ENCODE peak calls at places on chromosome 1, in six cellular contexts. V is ovary; Y is CD8-positive, alpha-beta T cell; E is A549; J is left ventricle myocardium inferior; I is GM12878. K is an unnamed sample. For H3K4me1, the result is how much of the 10 kb centered on the place peaks cover.

GRCh38 chr1:178664278-178664677 is 60.8 kb upstream of the RALGPS2 start:
- DNase-seq in E (no peak), I (peak), J (no peak), Y (no peak), V (no peak), K (no peak)

GRCh38 chr1:8113257-8114220 is 87.4 kb upstream of the ERRFI1 start:
- DNase-seq in I (no peak), J (no peak), E (no peak), V (no peak), Y (no peak), K (no peak)

GRCh38 chr1:41900611-41901444 is 17.9 kb downstream of the HIVEP3 start:
- DNase-seq in I (no peak), V (no peak), E (peak), J (no peak), Y (no peak), K (no peak)

GRCh38 chr1:3460653-3461237 is 6.3 kb downstream of the ARHGEF16 start:
- DNase-seq in Y (no peak), V (no peak), J (no peak), E (no peak), I (no peak), K (no peak)

GRCh38 chr1:37474051-37474696 is at the start of gene ZC3H12A:
- DNase-seq in E (peak), V (peak), I (peak), Y (peak), J (peak), K (peak)

GRCh38 chr1:103459385-103459784 is 66.1 kb upstream of the RNPC3 start:
- DNase-seq in J (no peak), I (no peak), Y (no peak), V (no peak), E (no peak), K (no peak)

GRCh38 chr1:202365092-202365815 is 16.8 kb downstream of the PPP1R12B start:
- DNase-seq in J (no peak), Y (no peak), I (no peak), E (no peak), V (no peak), K (no peak)

GRCh38 chr1:204410764-204411450 is 710 bp downstream of the PPP1R15B start:
- DNase-seq in V (peak), I (no peak), E (no peak), Y (peak), J (peak), K (peak)

GRCh38 chr1:201518105-201518504 is 11.2 kb upstream of the CSRP1 start:
- DNase-seq in I (no peak), J (no peak), V (no peak), Y (no peak), E (no peak), K (no peak)

GRCh38 chr1:66168919-66169725 is 364.8 kb upstream of the SGIP1 start:
- DNase-seq in Y (peak), V (no peak), E (no peak), J (no peak), I (no peak), K (no peak)

GRCh38 chr1:16020325-16020724 is 1.5 kb upstream of the CLCNKA start:
- DNase-seq in V (no peak), E (no peak), J (peak), I (no peak), Y (no peak), K (no peak)

GRCh38 chr1:199784127-199784526 is 243.4 kb upstream of the NR5A2 start:
- DNase-seq in E (no peak), V (no peak), I (no peak), J (no peak), Y (no peak), K (no peak)
- H3K4me1 ChIP-seq in E (half or more), V (under half), I (under half), J (under half), Y (under half), K (under half)

GRCh38 chr1:35932158-35932636 is 1.3 kb downstream of the AGO3 start:
- DNase-seq in I (no peak), E (no peak), Y (no peak), J (no peak), V (no peak), K (no peak)
- H3K4me1 ChIP-seq in I (under half), E (under half), Y (under half), J (under half), V (under half), K (under half)

GRCh38 chr1:109910963-109911798 is 532 bp downstream of the CSF1 start:
- DNase-seq in V (no peak), Y (peak), E (no peak), J (no peak), I (no peak), K (no peak)
- H3K4me1 ChIP-seq in V (under half), Y (under half), E (under half), J (half or more), I (under half), K (under half)

GRCh38 chr1:114097109-114097508 is 56.6 kb downstream of the SYT6 start:
- DNase-seq in I (no peak), Y (no peak), J (no peak), V (no peak), E (no peak), K (no peak)
- H3K4me1 ChIP-seq in I (under half), Y (under half), J (under half), V (under half), E (under half), K (under half)

GRCh38 chr1:227583354-227583753 is 20.0 kb downstream of the ZNF678 start:
- DNase-seq in I (no peak), Y (no peak), J (no peak), V (no peak), E (no peak), K (no peak)
- H3K4me1 ChIP-seq in I (under half), Y (under half), J (under half), V (under half), E (under half), K (under half)

DNA sequence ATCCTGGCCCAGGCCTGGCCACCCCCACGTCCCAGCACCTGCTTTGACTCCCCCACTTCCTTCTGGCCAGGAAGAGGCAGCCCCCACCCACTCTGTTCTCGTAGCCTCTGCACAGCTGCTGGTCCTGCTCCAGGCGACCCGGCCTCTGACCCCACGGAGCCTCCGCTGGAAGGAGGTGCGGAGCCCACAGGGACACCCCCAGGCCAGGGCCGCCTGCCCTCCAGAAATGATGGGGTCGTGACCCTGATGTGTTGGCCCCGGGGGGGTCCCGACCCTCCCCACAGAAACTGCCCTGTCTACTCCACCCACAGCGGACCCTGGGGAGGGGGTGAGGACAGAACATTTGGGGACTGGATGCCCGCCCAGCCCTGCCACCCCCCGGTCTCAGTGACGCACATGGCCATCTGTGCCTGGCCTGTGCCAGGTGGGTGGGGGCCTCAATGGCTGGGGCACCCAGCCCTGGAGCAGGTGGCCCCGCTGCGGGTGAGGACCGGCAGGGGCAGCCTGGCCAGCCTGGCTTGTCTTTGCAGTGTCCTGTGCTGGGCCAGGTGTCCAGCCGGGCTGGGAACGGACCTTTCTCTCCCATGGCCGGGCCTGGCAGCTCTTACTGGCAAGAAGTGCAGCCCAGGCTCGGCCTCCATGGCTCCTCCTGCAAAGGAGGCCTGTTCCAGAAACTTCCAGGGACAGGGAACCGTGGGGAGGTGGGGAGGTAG is 78.6 kb downstream of the MORN1 start:
- DNase-seq in V (peak), I (no peak), E (no peak), Y (no peak), J (no peak), K (no peak)
- H3K4me1 ChIP-seq in V (under half), I (under half), E (under half), Y (half or more), J (half or more), K (under half)

GRCh38 chr1:232597721-232598120 is 32.2 kb downstream of the SIPA1L2 start:
- DNase-seq in I (no peak), J (no peak), E (no peak), V (no peak), Y (no peak), K (no peak)

GRCh38 chr1:232598837-232599177 is 31.1 kb downstream of the SIPA1L2 start:
- DNase-seq in I (no peak), J (no peak), V (no peak), Y (no peak), E (no peak), K (no peak)

GRCh38 chr1:232599178-232600041 is 30.5 kb downstream of the SIPA1L2 start:
- DNase-seq in V (no peak), E (no peak), I (no peak), Y (no peak), J (no peak), K (no peak)

GRCh38 chr1:232596666-232597303 is 33.1 kb downstream of the SIPA1L2 start:
- DNase-seq in J (no peak), I (no peak), Y (no peak), E (no peak), V (peak), K (peak)

DNA sequence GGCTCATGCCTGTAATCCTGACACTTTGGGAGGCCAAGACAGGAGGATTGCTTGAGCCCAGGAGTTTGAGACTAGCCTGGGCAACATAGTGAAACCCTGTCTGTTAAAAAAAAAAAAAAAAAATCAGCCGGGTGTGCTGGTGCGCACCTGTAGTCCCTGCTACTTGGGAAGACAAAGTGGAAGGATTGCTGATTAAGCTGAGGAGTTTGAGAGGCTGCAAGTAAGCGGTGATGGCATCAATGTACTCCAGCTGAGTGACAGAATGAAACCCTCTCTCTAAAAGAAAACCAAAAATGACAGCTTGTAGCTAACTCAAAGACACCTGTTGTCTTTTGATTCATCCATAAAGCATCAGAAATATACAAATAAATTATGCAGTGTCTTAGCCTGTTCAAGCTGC is 31.8 kb downstream of the SIPA1L2 start:
- DNase-seq in E (no peak), I (no peak), Y (no peak), J (no peak), V (no peak), K (no peak)
- H3K4me1 ChIP-seq in E (under half), I (under half), Y (under half), J (half or more), V (under half), K (under half)

GRCh38 chr1:17306921-17307320 is 1.1 kb upstream of the PADI4 start:
- DNase-seq in I (no peak), J (no peak), Y (no peak), V (no peak), E (no peak), K (no peak)

GRCh38 chr1:17307946-17308345 is at the start of gene PADI4:
- DNase-seq in E (no peak), Y (no peak), V (no peak), J (no peak), I (no peak), K (no peak)

GRCh38 chr1:17307329-17307728 is 668 bp upstream of the PADI4 start:
- DNase-seq in V (no peak), I (no peak), E (no peak), J (no peak), Y (no peak), K (no peak)

GRCh38 chr1:17308593-17308992 is 596 bp downstream of the PADI4 start:
- DNase-seq in I (no peak), Y (no peak), J (no peak), E (no peak), V (no peak), K (no peak)

DNA sequence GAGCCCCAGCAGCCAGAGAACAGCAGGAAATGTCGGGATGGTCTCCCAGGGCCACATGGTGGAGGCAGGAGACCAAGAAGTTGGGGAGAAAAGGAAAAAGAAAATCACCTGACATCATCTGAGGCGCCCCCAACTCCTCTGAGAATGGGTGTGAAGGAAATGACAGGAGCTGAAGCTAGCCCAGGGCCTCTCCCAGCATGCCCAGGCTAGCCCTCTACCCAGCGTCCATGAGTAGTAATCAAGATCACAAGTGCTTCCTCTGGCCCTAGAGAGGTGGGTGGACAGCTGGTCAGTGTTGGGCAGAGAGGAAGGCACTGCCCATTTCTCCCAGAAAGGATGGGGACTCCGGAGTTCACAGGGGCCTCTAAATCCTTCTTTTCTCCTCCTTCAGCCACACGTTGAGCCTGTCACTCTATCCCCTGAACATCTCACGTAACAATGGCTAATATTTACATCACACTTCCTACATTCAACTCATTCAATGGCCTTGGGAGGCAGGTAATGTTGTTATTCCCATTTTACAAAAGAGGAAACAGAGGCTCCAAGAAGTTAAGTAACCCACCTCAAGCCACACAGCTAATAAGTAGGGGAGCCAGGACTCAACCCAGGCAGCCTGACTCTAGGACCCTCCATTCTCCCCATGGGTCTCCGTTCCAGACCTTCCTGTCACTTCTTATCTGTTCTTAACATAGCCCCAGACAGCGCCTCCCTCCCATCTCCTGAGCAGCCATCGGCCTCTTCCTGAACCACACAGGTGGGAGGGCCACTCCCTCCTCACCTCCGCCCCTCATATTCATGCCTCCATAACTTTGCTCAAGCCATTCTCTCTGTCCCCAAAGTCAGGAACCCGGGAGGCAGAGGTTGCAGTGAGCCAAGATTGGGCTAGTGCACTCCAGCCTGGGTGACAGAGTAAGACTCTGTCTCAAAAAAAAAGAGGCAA is 2.0 kb downstream of the PADI4 start:
- DNase-seq in J (no peak), V (no peak), E (no peak), Y (no peak), I (no peak), K (no peak)
- H3K4me1 ChIP-seq in J (under half), V (under half), E (under half), Y (under half), I (under half), K (under half)

GRCh38 chr1:96365076-96365475 is 356.5 kb upstream of the PTBP2 start:
- DNase-seq in E (no peak), J (no peak), I (no peak), V (no peak), Y (no peak), K (no peak)

GRCh38 chr1:96367791-96368190 is 353.8 kb upstream of the PTBP2 start:
- DNase-seq in I (no peak), E (no peak), V (no peak), Y (no peak), J (no peak), K (no peak)

GRCh38 chr1:96365596-96365995 is 356.0 kb upstream of the PTBP2 start:
- DNase-seq in E (no peak), Y (no peak), I (no peak), J (no peak), V (no peak), K (no peak)

GRCh38 chr1:96364576-96364975 is 357.0 kb upstream of the PTBP2 start:
- DNase-seq in V (no peak), E (no peak), J (no peak), Y (no peak), I (no peak), K (no peak)

GRCh38 chr1:96366516-96366915 is 355.1 kb upstream of the PTBP2 start:
- DNase-seq in Y (no peak), I (no peak), J (no peak), V (no peak), E (no peak), K (no peak)
- H3K4me1 ChIP-seq in Y (under half), I (under half), J (under half), V (under half), E (under half), K (under half)

DNA sequence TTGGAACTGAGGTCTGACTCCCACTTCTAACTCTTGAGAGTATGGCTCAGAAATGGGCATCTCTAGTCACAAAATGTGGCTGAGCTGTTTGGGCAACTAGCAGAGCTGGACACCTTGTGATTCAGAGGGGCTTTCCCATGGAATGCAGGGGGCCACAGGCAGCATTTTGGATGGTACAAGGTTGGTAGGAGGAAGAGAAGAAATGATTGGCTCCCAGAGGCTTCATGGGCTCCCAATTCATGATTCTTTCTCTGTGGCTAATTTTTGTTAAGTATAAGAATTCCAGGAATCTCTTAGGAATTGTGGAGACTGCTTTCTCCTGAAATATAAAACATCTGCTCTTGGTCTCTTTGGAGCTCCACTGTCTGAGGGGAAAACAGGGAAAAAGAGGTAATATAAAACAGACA is 49.7 kb downstream of the PBX1 start:
- DNase-seq in I (no peak), Y (no peak), E (no peak), V (no peak), J (no peak), K (no peak)
- H3K4me1 ChIP-seq in I (under half), Y (under half), E (half or more), V (under half), J (half or more), K (under half)